ENCODE peak calls at places on chromosomes 5 and 9, in six cellular contexts. J is CD4-positive, CD25-positive, alpha-beta regulatory T cell; U is nephron progenitor cell; Z is NCI-H2081; R is activated CD4-positive, alpha-beta T cell treated with anti-CD3 and anti-CD28 coated beads, Interleukin-2, amount 50 U/mL, for 4 hours; T is lung microvascular endothelial cell. E is an unnamed sample.
A peak's percentile ranks its signal among the peaks of the same experiment; 100 is the strongest.

GRCh38 chr9:36401179-36401740 is 1.2 kb upstream of the RNF38 start:
- DNase-seq in T (peak; percentile 81), U (no peak), R (peak; percentile 64), Z (peak; percentile 90), J (no peak), E (peak; percentile 79)

GRCh38 chr5:147245381-147246055 is 10.7 kb downstream of the STK32A start:
- DNase-seq in R (no peak), Z (no peak), U (no peak), J (no peak), T (no peak), E (no peak)

GRCh38 chr9:15295761-15296405 is 11.1 kb downstream of the TTC39B start:
- DNase-seq in J (no peak), U (peak; percentile 16), Z (no peak), R (no peak), T (peak; percentile 72), E (peak; percentile 76)

GRCh38 chr5:132498686-132499271 is 8.2 kb upstream of the IRF1 start:
- DNase-seq in T (peak; percentile 0), J (no peak), U (no peak), R (no peak), Z (no peak), E (no peak)

GRCh38 chr9:84782228-84782866 is 112.8 kb downstream of the NTRK2 start:
- DNase-seq in U (no peak), T (no peak), J (no peak), R (no peak), Z (no peak), E (no peak)

GRCh38 chr9:95125652-95126051 is 191.9 kb downstream of the FANCC start:
- DNase-seq in U (peak; percentile 24), R (no peak), T (no peak), J (no peak), Z (no peak), E (no peak)

GRCh38 chr5:126753227-126753626 is 23.7 kb upstream of the LMNB1 start:
- DNase-seq in T (no peak), R (no peak), U (no peak), Z (no peak), J (no peak), E (no peak)

GRCh38 chr5:125117556-125117955 is 371.1 kb upstream of the ZNF608 start:
- DNase-seq in T (no peak), U (no peak), Z (no peak), J (no peak), R (no peak), E (peak; percentile 10)

GRCh38 chr9:13033959-13034695 is 245.4 kb downstream of the MPDZ start:
- DNase-seq in T (peak; percentile 63), J (no peak), Z (peak; percentile 91), U (peak; percentile 78), R (no peak), E (peak; percentile 50)

GRCh38 chr5:98458004-98458403 is 315.5 kb upstream of the RGMB start:
- DNase-seq in Z (no peak), U (no peak), R (no peak), J (no peak), T (peak; percentile 38), E (peak; percentile 83)

GRCh38 chr9:127035948-127036347 is 86.5 kb downstream of the ANGPTL2 start:
- DNase-seq in Z (no peak), U (no peak), R (no peak), J (no peak), T (peak; percentile 24), E (no peak)

GRCh38 chr5:139828207-139828895 is 32.7 kb downstream of the PSD2 start:
- DNase-seq in Z (no peak), J (no peak), U (no peak), T (no peak), R (no peak), E (no peak)

GRCh38 chr9:97673922-97674321 is 23.2 kb downstream of the XPA start:
- DNase-seq in R (no peak), U (no peak), Z (peak; percentile 31), T (no peak), J (no peak), E (no peak)

GRCh38 chr9:36037580-36038169 is 962 bp downstream of the RECK start:
- DNase-seq in R (no peak), J (no peak), T (peak; percentile 33), U (no peak), Z (peak; percentile 40), E (peak; percentile 32)